ENCODE peak calls at places on chromosomes 12 and 14, in seven cellular contexts. G is psoas muscle, B is DND-41, X is endodermal cell, I is uterus, A is lower lobe of right lung, W is fibroblast of lung. M is an unnamed sample. For H3K9me3, the result is how much of the 10 kb centered on the place peaks cover.

GRCh38 chr12:84585996-84586395 is 326.6 kb downstream of the SLC6A15 start:
- DNase-seq in A (no peak), B (no peak), W (peak), I (no peak), X (no peak), G (no peak), M (no peak)

GRCh38 chr12:10717410-10717809 is 5.7 kb downstream of the YBX3 start:
- DNase-seq in W (peak), A (no peak), I (no peak), X (peak), G (no peak), B (no peak), M (no peak)

GRCh38 chr12:57444744-57445143 is 10.2 kb downstream of the INHBC start:
- DNase-seq in W (no peak), A (no peak), B (no peak), I (no peak), G (no peak), X (no peak), M (no peak)

GRCh38 chr12:48930475-48930874 is 5.2 kb upstream of the FKBP11 start:
- DNase-seq in I (no peak), G (no peak), A (no peak), X (no peak), W (no peak), B (no peak), M (no peak)

GRCh38 chr12:115761784-115762183 is 515.7 kb downstream of the MED13L start:
- DNase-seq in X (no peak), I (no peak), B (no peak), A (no peak), W (no peak), G (no peak), M (no peak)

GRCh38 chr12:23455283-23455682 is 494.2 kb downstream of the SOX5 start:
- DNase-seq in A (no peak), W (no peak), B (no peak), X (no peak), I (no peak), G (no peak), M (no peak)

GRCh38 chr12:107092669-107093546 is 441 bp downstream of the CRY1 start:
- DNase-seq in A (peak), I (no peak), X (peak), B (peak), W (peak), G (peak), M (peak)

GRCh38 chr14:104869669-104870367 is 4.8 kb downstream of the CEP170B start:
- DNase-seq in A (no peak), G (no peak), W (peak), I (no peak), B (no peak), X (no peak), M (peak)

GRCh38 chr12:58795825-58796224 is 124.5 kb downstream of the LRIG3 start:
- DNase-seq in A (no peak), G (no peak), B (no peak), W (no peak), I (no peak), X (no peak), M (no peak)

GRCh38 chr14:64196668-64197411 is 97.3 kb downstream of the ESR2 start:
- DNase-seq in A (peak), G (no peak), X (peak), I (no peak), W (peak), B (no peak), M (peak)

GRCh38 chr14:36315159-36315853 is 5.1 kb downstream of the MBIP start:
- DNase-seq in I (no peak), W (no peak), B (no peak), X (no peak), G (no peak), A (no peak), M (no peak)

GRCh38 chr14:68020999-68021663 is 201.6 kb downstream of the RAD51B start:
- DNase-seq in X (no peak), I (no peak), A (no peak), G (no peak), B (no peak), W (no peak), M (no peak)

GRCh38 chr14:24673534-24674203 is 39.7 kb upstream of the GZMB start:
- DNase-seq in I (no peak), G (no peak), X (peak), B (peak), A (no peak), W (no peak), M (no peak)

GRCh38 chr12:6820171-6820570 is 1.4 kb upstream of the GPR162 start:
- DNase-seq in W (no peak), B (no peak), A (no peak), G (no peak), X (peak), I (no peak), M (no peak)

GRCh38 chr14:24436355-24437019 is 6.1 kb downstream of the SDR39U1 start:
- DNase-seq in W (peak), B (peak), G (no peak), X (peak), I (no peak), A (no peak), M (no peak)

GRCh38 chr12:66132408-66132807 is 1.9 kb upstream of the LLPH start:
- DNase-seq in B (no peak), W (peak), X (peak), G (no peak), A (no peak), I (no peak), M (no peak)

GRCh38 chr12:119328111-119328510 is 6.4 kb upstream of the CCDC60 start:
- DNase-seq in B (peak), W (no peak), G (no peak), X (peak), I (no peak), A (no peak), M (no peak)

GRCh38 chr12:130076752-130077151 is 85.5 kb upstream of the FZD10 start:
- DNase-seq in W (no peak), I (no peak), B (no peak), A (no peak), G (no peak), X (peak), M (no peak)

GRCh38 chr14:24915403-24915921 is 134.5 kb downstream of the STXBP6 start:
- DNase-seq in W (no peak), B (no peak), A (no peak), G (no peak), I (no peak), X (no peak), M (no peak)

GRCh38 chr14:90005441-90005840 is 49.7 kb downstream of the TDP1 start:
- DNase-seq in W (no peak), G (no peak), A (no peak), B (no peak), I (no peak), X (no peak), M (no peak)

GRCh38 chr14:68464716-68465115 is 328.2 kb downstream of the ZFP36L1 start:
- DNase-seq in G (no peak), W (peak), X (no peak), A (no peak), I (no peak), B (no peak), M (no peak)

GRCh38 chr12:16603916-16604575 is 1.9 kb downstream of the LMO3 start:
- DNase-seq in A (no peak), I (no peak), B (no peak), W (no peak), X (peak), G (no peak), M (no peak)

DNA sequence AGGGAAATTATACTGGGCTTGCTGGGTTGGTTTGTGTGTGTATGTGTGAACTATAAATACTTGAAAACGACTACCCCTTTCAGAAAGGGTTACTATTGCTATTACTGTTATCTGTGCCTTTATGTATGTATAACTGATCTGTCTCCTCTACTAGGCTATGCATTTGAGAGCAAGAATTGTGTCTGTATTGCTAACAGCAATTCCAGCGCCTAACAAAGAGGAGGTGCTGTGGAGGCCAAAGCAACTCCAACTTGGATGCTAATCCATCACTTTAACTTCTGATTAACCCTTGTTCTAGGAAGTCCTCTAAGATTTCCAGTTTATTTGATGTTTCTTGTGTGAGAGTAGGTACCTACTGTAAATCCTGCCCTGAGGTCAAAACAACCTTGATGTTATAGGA is 313.9 kb downstream of the PCNX1 start:
- DNase-seq in I (no peak), W (no peak), B (no peak), A (no peak), G (no peak), X (no peak), M (no peak)
- TF ChIP-seq CTCF in I (no peak), W (no peak), B (no peak), A (no peak), G (no peak), X (peak), M (no peak)

GRCh38 chr12:104610513-104611235 is 153.9 kb downstream of the CHST11 start:
- DNase-seq in X (no peak), W (no peak), A (no peak), G (no peak), B (no peak), I (no peak), M (no peak)
- H3K4me3 ChIP-seq in X (no peak), W (no peak), A (no peak), G (no peak), B (no peak), I (no peak), M (no peak)

GRCh38 chr14:106808458-106808857 is 1282.1 kb downstream of the TMEM121 start:
- DNase-seq in A (no peak), B (no peak), W (no peak), X (no peak), G (no peak), I (no peak), M (no peak)

GRCh38 chr14:106803379-106803778 is 1277.0 kb downstream of the TMEM121 start:
- DNase-seq in G (no peak), I (no peak), A (no peak), X (no peak), W (no peak), B (no peak), M (no peak)

GRCh38 chr14:106807493-106807892 is 1281.1 kb downstream of the TMEM121 start:
- DNase-seq in G (no peak), I (no peak), A (no peak), W (no peak), X (no peak), B (no peak), M (no peak)

DNA sequence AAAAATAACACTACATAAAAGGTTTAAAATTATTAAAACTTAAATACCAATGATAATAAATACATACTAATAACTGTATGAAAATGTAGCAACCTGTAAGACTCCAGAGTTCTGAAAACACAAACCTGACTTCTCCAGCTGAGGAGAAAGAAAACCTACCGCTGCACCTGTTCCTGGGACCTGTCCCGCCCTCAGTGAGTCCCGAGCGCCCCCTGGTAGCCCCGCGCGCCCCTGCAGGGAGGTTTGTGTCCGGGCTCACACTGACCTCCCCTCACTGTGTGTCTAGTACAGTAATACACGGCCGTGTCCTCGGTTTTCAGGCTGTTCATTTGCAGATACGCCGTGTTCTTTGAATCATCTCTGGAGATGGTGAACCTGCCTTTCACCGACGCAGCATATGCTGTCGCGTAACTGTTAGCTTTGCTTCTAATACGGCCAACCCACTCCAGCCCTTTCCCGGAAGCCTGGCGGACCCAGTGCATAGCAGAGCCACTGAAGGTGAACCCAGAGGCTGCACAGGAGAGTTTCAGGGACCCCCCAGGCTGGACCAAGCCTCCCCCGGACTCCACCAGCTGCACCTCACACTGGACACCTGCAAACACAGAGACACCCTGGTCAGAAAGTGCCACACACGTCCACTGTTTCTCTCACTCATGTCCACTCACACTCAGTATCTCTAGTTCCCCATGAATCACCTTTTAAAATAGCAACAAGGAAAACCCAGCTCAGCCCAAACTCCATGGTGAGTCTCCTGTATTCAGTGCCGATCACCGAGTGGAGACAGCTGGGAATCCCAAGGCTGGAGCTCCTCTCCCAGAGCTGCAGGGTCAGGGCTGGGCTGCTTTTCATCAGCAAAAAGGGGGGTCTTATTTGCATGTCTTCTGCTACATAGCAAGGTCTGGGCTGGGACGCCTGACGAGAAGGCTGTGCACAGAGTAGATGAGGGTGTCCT is 1276.3 kb downstream of the TMEM121 start:
- DNase-seq in B (no peak), A (no peak), X (peak), G (no peak), W (no peak), I (no peak), M (peak)
- H3K9me3 ChIP-seq in B (under half), A (under half), X (half or more), G (under half), W (under half), I (under half), M (under half)

DNA sequence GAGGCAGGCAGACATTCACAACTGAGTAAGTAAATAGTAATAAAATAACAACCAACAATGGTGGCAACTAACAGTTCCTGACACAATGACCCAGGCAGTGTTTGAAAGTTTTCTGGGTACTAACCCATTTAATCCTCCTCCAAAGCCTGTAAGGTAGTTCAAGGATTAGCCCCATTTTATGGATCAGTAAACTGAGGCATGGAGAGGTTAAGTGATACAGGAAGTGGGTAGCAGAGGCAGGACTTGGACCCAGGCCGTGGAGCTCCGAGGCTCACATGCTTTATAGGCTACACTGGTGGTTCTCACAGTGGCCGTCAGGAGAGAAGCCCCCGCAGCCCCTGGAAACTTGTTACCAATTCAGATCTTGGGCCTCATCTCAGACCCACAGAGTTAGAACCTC is 17.5 kb downstream of the CRACR2A start:
- DNase-seq in B (no peak), A (no peak), W (no peak), G (no peak), X (no peak), I (no peak), M (no peak)
- TF ChIP-seq CTCF in B (no peak), A (no peak), W (no peak), G (no peak), X (no peak), I (no peak), M (no peak)

GRCh38 chr14:103714063-103714724 is 1.1 kb downstream of the XRCC3 start:
- DNase-seq in X (no peak), A (no peak), B (no peak), W (no peak), I (no peak), G (no peak), M (no peak)

GRCh38 chr14:103718572-103718971 is 3.0 kb downstream of the ZFYVE21 start:
- DNase-seq in I (peak), B (no peak), G (no peak), A (no peak), W (peak), X (no peak), M (peak)

GRCh38 chr14:103715052-103716000 is at the start of the genes XRCC3 and ZFYVE21:
- DNase-seq in I (peak), W (peak), G (peak), B (peak), X (peak), A (peak), M (peak)

GRCh38 chr14:103716091-103716801 is 636 bp downstream of the ZFYVE21 start:
- DNase-seq in X (no peak), W (no peak), B (peak), G (peak), A (peak), I (peak), M (peak)

GRCh38 chr14:103716899-103717411 is 1.3 kb downstream of the ZFYVE21 start:
- DNase-seq in A (no peak), I (no peak), W (no peak), X (no peak), G (no peak), B (no peak), M (no peak)
- H3K4me3 ChIP-seq in A (peak), I (peak), W (peak), X (peak), G (peak), B (peak), M (peak)

DNA sequence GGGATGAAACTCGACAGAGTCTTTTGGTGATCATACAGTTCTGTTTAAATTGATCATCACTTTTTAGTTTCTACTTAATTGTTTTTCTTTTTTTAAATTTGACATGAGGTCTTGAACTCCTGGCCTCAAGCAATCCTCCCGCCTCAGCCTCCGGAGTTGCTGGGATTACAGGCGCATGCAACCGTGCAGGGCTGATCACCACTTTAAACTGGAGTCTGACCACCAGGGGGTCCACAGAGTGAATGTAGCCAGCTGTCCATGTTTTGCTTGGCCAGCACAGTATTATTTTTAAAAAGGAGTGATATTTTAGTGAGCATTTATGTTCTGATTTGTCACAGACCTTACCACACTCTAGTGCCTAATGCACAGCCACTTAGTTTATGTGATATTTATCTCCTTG is 10.7 kb downstream of the DAAM1 start:
- DNase-seq in G (no peak), W (no peak), X (no peak), I (no peak), A (no peak), B (no peak), M (no peak)
- H3K9me3 ChIP-seq in G (under half), W (under half), X (under half), I (under half), A (under half), B (under half), M (under half)